ENCODE peak calls at places on chromosomes 2 and 18, in six cellular contexts. V, Y, L, O, H and C are unnamed samples.

GRCh38 chr2:182406221-182406620 is 20.6 kb downstream of the PDE1A start:
- DNase-seq in V (no peak), Y (peak; percentile 44), L (no peak), O (peak; percentile 69), H (no peak), C (no peak)

GRCh38 chr2:38603402-38604265 is 906 bp upstream of the HNRNPLL start:
- DNase-seq in V (peak; percentile 88), Y (peak; percentile 82), L (peak; percentile 92), O (peak; percentile 87), H (no peak), C (peak; percentile 66)

GRCh38 chr2:237600205-237600846 is 9.8 kb upstream of the RAB17 start:
- DNase-seq in V (peak; percentile 76), Y (peak; percentile 74), L (no peak), O (peak; percentile 84), H (no peak), C (no peak)

GRCh38 chr2:106053116-106053515 is 141.0 kb downstream of the UXS1 start:
- DNase-seq in V (peak; percentile 66), Y (peak; percentile 25), L (no peak), O (peak; percentile 65), H (no peak), C (peak; percentile 80)

GRCh38 chr2:134818321-134818720 is 20.1 kb upstream of the ACMSD start:
- DNase-seq in V (no peak), Y (no peak), L (no peak), O (peak; percentile 3), H (peak; percentile 73), C (peak; percentile 97)

GRCh38 chr18:11859282-11859797 is 8.1 kb downstream of the CHMP1B start:
- DNase-seq in V (no peak), Y (no peak), L (no peak), O (no peak), H (peak; percentile 70), C (peak; percentile 39)

GRCh38 chr2:68317971-68318685 is 1.6 kb downstream of the CNRIP1 start:
- DNase-seq in V (no peak), Y (peak; percentile 16), L (peak; percentile 15), O (peak; percentile 45), H (no peak), C (no peak)

GRCh38 chr2:150041721-150042450 is 445.6 kb downstream of the RND3 start:
- DNase-seq in V (no peak), Y (peak; percentile 71), L (no peak), O (peak; percentile 60), H (no peak), C (peak; percentile 45)

GRCh38 chr18:36572135-36572856 is 256.5 kb downstream of the TPGS2 start:
- DNase-seq in V (peak; percentile 39), Y (peak; percentile 54), L (peak; percentile 70), O (peak; percentile 76), H (no peak), C (no peak)

GRCh38 chr18:3747176-3747973 is 297.4 kb downstream of the TGIF1 start:
- DNase-seq in V (no peak), Y (peak; percentile 91), L (no peak), O (peak; percentile 20), H (no peak), C (peak; percentile 25)

GRCh38 chr2:71672011-71672639 is 218.8 kb downstream of the DYSF start:
- DNase-seq in V (no peak), Y (no peak), L (peak; percentile 59), O (no peak), H (no peak), C (no peak)

GRCh38 chr2:231597014-231597611 is 4.4 kb downstream of the TEX44 start:
- DNase-seq in V (no peak), Y (peak; percentile 33), L (no peak), O (peak; percentile 84), H (no peak), C (peak; percentile 25)

GRCh38 chr2:205495819-205496218 is 186.5 kb upstream of the NRP2 start:
- DNase-seq in V (no peak), Y (no peak), L (no peak), O (peak; percentile 40), H (no peak), C (no peak)

GRCh38 chr2:150100834-150101233 is 386.6 kb downstream of the RND3 start:
- DNase-seq in V (no peak), Y (no peak), L (no peak), O (no peak), H (no peak), C (no peak)

GRCh38 chr2:68708629-68709028 is 26.0 kb upstream of the ARHGAP25 start:
- DNase-seq in V (no peak), Y (no peak), L (no peak), O (no peak), H (no peak), C (no peak)

GRCh38 chr2:124027182-124027581 is 2.1 kb downstream of the CNTNAP5 start:
- DNase-seq in V (peak; percentile 83), Y (peak; percentile 55), L (peak; percentile 87), O (peak; percentile 66), H (no peak), C (peak; percentile 24)

GRCh38 chr2:188519133-188519532 is 227.5 kb downstream of the GULP1 start:
- DNase-seq in V (no peak), Y (peak; percentile 70), L (no peak), O (peak; percentile 64), H (no peak), C (no peak)

GRCh38 chr2:157329524-157329923 is 3.9 kb upstream of the ERMN start:
- DNase-seq in V (no peak), Y (no peak), L (no peak), O (no peak), H (no peak), C (no peak)

GRCh38 chr2:172340394-172340793 is 87.0 kb upstream of the ITGA6 start:
- DNase-seq in V (no peak), Y (peak; percentile 9), L (no peak), O (no peak), H (no peak), C (no peak)

GRCh38 chr2:153912798-153913396 is 41.2 kb downstream of the GALNT13 start:
- DNase-seq in V (no peak), Y (no peak), L (no peak), O (no peak), H (no peak), C (no peak)

GRCh38 chr2:125642032-125642431 is 1013.9 kb upstream of the GYPC start:
- DNase-seq in V (no peak), Y (no peak), L (no peak), O (no peak), H (no peak), C (no peak)

GRCh38 chr2:125644257-125644656 is 1011.7 kb upstream of the GYPC start:
- DNase-seq in V (no peak), Y (no peak), L (no peak), O (no peak), H (no peak), C (no peak)

GRCh38 chr2:125643585-125643984 is 1012.4 kb upstream of the GYPC start:
- DNase-seq in V (no peak), Y (no peak), L (no peak), O (no peak), H (no peak), C (no peak)

GRCh38 chr2:125638345-125638744 is 1017.6 kb upstream of the GYPC start:
- DNase-seq in V (no peak), Y (no peak), L (no peak), O (no peak), H (no peak), C (no peak)

GRCh38 chr2:125643128-125643527 is 1012.8 kb upstream of the GYPC start:
- DNase-seq in V (no peak), Y (no peak), L (no peak), O (no peak), H (no peak), C (no peak)
- H3K4me1 ChIP-seq in V (peaks cover 4% of the 10 kb centered on the region), Y (no peaks in the 10 kb centered on the region), L (peaks cover 16% of the 10 kb centered on the region), O (no peaks in the 10 kb centered on the region), H (no peaks in the 10 kb centered on the region), C (no peaks in the 10 kb centered on the region)

GRCh38 chr2:197131558-197131855 is 179.1 kb downstream of the ANKRD44 start:
- DNase-seq in V (no peak), Y (no peak), L (no peak), O (no peak), H (no peak), C (no peak)
- H3K9ac ChIP-seq in V (no peak overlapping the region), Y (no peak overlapping the region), L (no peak overlapping the region), O (no peak overlapping the region), H (no peak overlapping the region), C (no peak overlapping the region)

DNA sequence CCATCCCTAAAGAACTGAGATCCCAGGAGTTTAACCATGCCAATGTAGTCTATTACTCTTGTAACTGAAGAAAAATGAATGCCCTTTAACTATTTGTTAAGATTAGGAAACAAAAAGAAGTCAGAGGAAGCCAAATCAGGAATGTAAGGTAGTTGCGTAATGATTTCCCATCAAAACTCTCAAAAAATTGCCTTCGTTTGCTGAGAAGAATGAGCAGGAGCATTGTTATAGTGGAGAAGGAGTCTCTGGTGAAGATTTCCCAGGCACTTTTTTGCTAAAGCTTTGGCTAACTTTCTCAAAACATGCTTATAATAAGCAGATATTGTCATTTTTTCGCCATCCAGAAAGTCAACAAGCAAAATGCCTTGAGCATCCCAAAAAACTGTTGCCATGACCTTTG is 224.0 kb upstream of the SIX2 start:
- DNase-seq in V (no peak), Y (peak; percentile 22), L (no peak), O (peak; percentile 19), H (no peak), C (no peak)
- TF ChIP-seq EZH2 in V (no peak), Y (no peak), L (no peak), O (no peak), H (no peak), C (no peak)

DNA sequence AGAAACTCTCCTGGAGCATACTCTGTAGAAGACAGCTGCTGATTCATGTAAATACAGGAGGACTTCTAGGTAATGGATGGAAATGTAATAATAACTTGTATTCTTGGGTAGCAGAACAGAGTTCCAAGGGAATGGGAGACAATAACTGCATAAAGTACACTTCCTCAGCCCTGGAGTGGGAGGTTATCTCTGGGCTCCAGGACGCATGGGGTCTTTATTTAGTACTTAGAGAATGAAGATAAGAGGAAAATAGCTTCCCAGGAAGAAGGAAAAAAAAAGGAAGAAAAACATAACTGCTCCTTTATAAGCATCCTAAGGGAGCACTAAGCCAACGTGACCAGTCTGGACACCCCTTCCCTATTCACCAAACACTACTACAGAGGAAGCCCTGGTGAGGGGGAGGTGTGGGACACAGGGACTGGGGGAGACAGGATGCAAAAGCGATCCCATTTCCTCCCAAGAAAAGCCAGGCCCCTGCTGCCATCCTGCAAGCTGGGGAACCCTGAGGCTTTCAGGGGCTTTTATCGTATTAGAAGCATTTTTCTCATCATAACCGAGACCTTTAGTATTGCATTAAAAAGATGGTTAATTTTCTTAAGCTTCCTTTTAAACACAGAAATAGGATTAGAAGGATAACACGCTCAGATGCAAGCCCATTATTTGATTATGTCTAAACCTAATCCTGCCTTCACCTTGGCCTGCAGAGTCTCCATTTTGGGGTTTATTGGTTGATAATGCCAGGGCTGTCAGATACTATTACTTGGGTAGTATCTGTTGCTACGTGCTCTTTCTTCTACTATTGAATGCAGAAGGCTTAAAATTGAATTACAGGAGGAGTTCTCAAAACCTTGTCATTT is 78.5 kb downstream of the KLF7 start:
- DNase-seq in V (no peak), Y (no peak), L (no peak), O (no peak), H (no peak), C (no peak)
- H3K4me1 ChIP-seq in V (peaks cover 8% of the 10 kb centered on the region), Y (no peaks in the 10 kb centered on the region), L (peaks cover 27% of the 10 kb centered on the region), O (peaks cover 10% of the 10 kb centered on the region), H (no peaks in the 10 kb centered on the region), C (no peaks in the 10 kb centered on the region)